ENCODE peak calls at places on chromosome 13, in four cellular contexts. Q is upper lobe of left lung, U is K562, M is breast epithelium. R is an unnamed sample.
A peak's percentile ranks its signal among the peaks of the same experiment; 100 is the strongest.

GRCh38 chr13:83298636-83299035 is 583.6 kb downstream of the SLITRK1 start:
- DNase-seq in Q (no peak), U (no peak), M (no peak), R (no peak)

GRCh38 chr13:66405908-66406802 is 824.0 kb downstream of the PCDH9 start:
- DNase-seq in Q (no peak), U (no peak), M (peak; percentile 50), R (no peak)

GRCh38 chr13:30159446-30159839 is 147.9 kb downstream of the KATNAL1 start:
- DNase-seq in Q (no peak), U (no peak), M (no peak), R (no peak)

GRCh38 chr13:98761126-98761978 is 8.9 kb upstream of the SLC15A1 start:
- DNase-seq in Q (no peak), U (no peak), M (no peak), R (no peak)

GRCh38 chr13:42819712-42820111 is 38.3 kb downstream of the FAM216B start:
- DNase-seq in Q (no peak), U (no peak), M (no peak), R (no peak)

GRCh38 chr13:52701728-52702480 is 37.7 kb downstream of the CNMD start:
- DNase-seq in Q (no peak), U (no peak), M (no peak), R (no peak)

GRCh38 chr13:96817336-96817941 is 176.8 kb downstream of the OXGR1 start:
- DNase-seq in Q (no peak), U (no peak), M (no peak), R (no peak)

GRCh38 chr13:105340061-105340606 is 1195.3 kb downstream of the EFNB2 start:
- DNase-seq in Q (no peak), U (no peak), M (no peak), R (no peak)

GRCh38 chr13:102090532-102090931 is 311.3 kb downstream of the FGF14 start:
- DNase-seq in Q (no peak), U (no peak), M (no peak), R (no peak)

GRCh38 chr13:45792827-45793303 is 58.7 kb downstream of the SIAH3 start:
- DNase-seq in Q (no peak), U (no peak), M (no peak), R (no peak)

GRCh38 chr13:64709079-64709478 is 2521.1 kb downstream of the PCDH9 start:
- DNase-seq in Q (no peak), U (no peak), M (no peak), R (no peak)

GRCh38 chr13:75670496-75670895 is 34.4 kb downstream of the LMO7 start:
- DNase-seq in Q (no peak), U (no peak), M (no peak), R (no peak)

GRCh38 chr13:23322353-23323336 is 110.9 kb downstream of the SACS start:
- DNase-seq in Q (no peak), U (no peak), M (no peak), R (no peak)

GRCh38 chr13:20843177-20843576 is 59.4 kb downstream of the XPO4 start:
- DNase-seq in Q (no peak), U (no peak), M (no peak), R (no peak)

GRCh38 chr13:18943273-18943672 is 238.4 kb downstream of the TUBA3C start:
- DNase-seq in Q (peak; percentile 18), U (no peak), M (no peak), R (no peak)

GRCh38 chr13:85417807-85418206 is 381.4 kb downstream of the SLITRK6 start:
- DNase-seq in Q (no peak), U (no peak), M (no peak), R (no peak)

GRCh38 chr13:40776232-40776631 is 5.2 kb upstream of the MRPS31 start:
- DNase-seq in Q (no peak), U (no peak), M (no peak), R (no peak)

GRCh38 chr13:108681986-108682562 is 52.7 kb downstream of the MYO16 start:
- DNase-seq in Q (no peak), U (no peak), M (no peak), R (no peak)

GRCh38 chr13:113860051-113860471 is 3.8 kb downstream of the GAS6 start:
- DNase-seq in Q (no peak), U (no peak), M (peak; percentile 15), R (no peak)
- H3K4me1 ChIP-seq in Q (peaks cover 53% of the 10 kb centered on the region), U (peaks cover 66% of the 10 kb centered on the region), M (peaks cover 12% of the 10 kb centered on the region), R (peaks cover 68% of the 10 kb centered on the region)

DNA sequence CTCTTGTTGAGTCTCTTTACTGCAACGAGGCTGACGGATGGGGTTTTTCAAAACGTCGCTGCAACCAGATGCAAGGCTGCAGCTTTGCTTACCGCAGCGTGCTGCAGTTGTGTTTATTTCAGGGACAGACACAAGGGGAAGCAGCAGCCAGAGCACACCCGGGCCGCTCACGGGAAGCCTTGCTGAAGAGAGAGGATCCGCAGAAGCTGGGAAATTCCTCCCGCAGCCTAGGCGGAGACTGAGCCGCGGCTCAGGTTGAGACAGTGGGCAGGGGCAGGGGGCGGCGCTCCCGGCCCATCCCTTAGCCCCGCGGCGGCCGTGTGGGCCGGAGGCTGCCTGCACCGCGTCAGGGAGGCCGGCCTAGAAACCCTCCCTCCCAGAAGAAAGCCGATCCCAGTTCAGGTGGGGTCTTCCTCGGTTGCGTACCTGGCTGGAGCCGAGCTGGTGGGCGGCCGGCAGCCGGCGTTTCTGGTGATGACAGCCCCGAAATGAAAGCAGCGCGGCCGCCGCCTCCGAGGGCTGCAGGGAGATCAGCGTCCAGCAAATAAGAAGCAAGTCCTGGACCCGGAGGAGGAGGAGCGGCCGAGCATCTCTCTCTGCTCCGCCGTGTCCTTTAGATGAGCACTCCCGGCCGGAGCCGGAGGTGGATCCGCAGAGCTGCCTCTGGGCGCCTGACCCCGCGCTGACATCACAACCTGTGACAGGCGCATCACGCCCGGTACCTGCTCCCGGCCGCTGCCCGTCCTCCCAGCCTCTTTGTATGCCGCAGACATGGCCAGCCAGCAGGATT is at the start of gene FRY:
- DNase-seq in Q (peak; percentile 82), U (peak; percentile 4), M (peak; percentile 63), R (no peak)
- TF ChIP-seq POLR2AphosphoS5 in Q (no peak), U (no peak), M (no peak), R (peak; percentile 44)

GRCh38 chr13:67726979-67727378 is 496.8 kb upstream of the PCDH9 start:
- DNase-seq in Q (no peak), U (no peak), M (no peak), R (no peak)

DNA sequence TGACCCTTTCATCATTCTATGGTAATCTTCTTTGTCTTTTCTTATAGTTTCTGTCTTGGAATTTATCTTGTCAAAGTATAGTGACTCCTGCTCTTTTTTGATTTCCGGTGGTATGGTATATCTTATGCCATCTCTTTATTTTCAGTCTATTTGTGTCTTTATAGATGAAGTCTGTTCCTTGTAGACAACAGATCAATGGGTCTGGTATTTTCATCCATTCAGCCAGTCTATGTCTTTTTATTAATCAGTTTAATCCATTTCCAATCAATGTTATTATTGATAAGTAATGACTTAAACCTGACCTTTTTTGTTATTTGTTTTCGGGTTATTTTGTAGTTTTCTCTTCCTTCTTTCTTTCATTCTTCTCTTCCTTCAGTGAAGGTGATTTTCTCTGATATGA is 495.9 kb upstream of the PCDH9 start:
- DNase-seq in Q (no peak), U (no peak), M (no peak), R (no peak)
- TF ChIP-seq POLR2A in Q (no peak), U (no peak), M (no peak), R (no peak)

DNA sequence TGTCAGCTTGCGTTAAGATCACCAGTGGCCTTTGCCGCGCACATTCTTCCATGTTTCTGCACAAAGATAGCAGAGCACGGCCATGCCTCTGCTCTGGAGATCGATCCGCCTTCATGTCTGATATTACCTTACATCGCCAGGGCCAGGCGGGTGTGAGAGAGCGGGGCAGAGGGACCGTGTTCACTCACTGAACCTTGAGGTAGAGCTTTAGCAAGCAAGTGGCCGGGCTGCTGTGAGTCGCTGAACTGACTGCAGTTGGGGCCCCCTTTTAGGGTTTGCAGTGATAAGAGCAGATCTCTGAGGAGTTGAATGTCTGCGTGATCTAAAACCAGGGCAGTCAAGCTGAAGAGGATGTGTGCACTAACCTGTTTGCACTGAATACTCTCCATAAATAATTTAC is 275.4 kb upstream of the OBI1 start:
- DNase-seq in Q (no peak), U (no peak), M (no peak), R (no peak)
- H3K4me1 ChIP-seq in Q (no peaks in the 10 kb centered on the region), U (no peaks in the 10 kb centered on the region), M (no peaks in the 10 kb centered on the region), R (no peaks in the 10 kb centered on the region)

GRCh38 chr13:114129649-114130062 is 2.8 kb downstream of the RASA3 start:
- DNase-seq in Q (no peak), U (no peak), M (no peak), R (no peak)

GRCh38 chr13:114131581-114132418 is 623 bp downstream of the RASA3 start:
- DNase-seq in Q (no peak), U (peak; percentile 51), M (no peak), R (no peak)

GRCh38 chr13:114130131-114130707 is 2.2 kb downstream of the RASA3 start:
- DNase-seq in Q (no peak), U (no peak), M (no peak), R (no peak)

GRCh38 chr13:114132419-114133121 is at the start of gene RASA3:
- DNase-seq in Q (peak; percentile 84), U (peak; percentile 90), M (no peak), R (no peak)

GRCh38 chr13:114130708-114131580 is 1.5 kb downstream of the RASA3 start:
- DNase-seq in Q (peak; percentile 59), U (peak; percentile 68), M (no peak), R (no peak)
- TF ChIP-seq POLR2AphosphoS5 in Q (peak; percentile 68), U (no peak), M (no peak), R (peak; percentile 75)